ENCODE peak calls at places on chromosomes 11 and 22, in seven cellular contexts. J is cardiac septum, W is neural progenitor cell, E is NCI-H510A, N is H7, C is HS-27A, S is Right ventricle myocardium inferior. D is an unnamed sample.
A peak's percentile ranks its signal among the peaks of the same experiment; 100 is the strongest.

GRCh38 chr22:21922370-21923162 is 30.1 kb downstream of the PPM1F start:
- DNase-seq in J (no peak), E (no peak), W (no peak), S (no peak), N (peak; percentile 53), C (no peak), D (no peak)

GRCh38 chr11:28529540-28530410 is 421.6 kb downstream of the METTL15 start:
- DNase-seq in N (peak; percentile 45), C (peak; percentile 62), J (no peak), W (peak; percentile 62), S (no peak), E (no peak), D (peak; percentile 35)

GRCh38 chr11:80297808-80298460 is 857.1 kb upstream of the TENM4 start:
- DNase-seq in J (no peak), C (peak; percentile 49), W (no peak), E (no peak), N (no peak), S (no peak), D (peak; percentile 72)

GRCh38 chr22:50684986-50685385 is 12.4 kb downstream of the SHANK3 start:
- DNase-seq in W (peak; percentile 1), E (no peak), C (no peak), N (no peak), S (peak; percentile 57), J (peak; percentile 39), D (no peak)

GRCh38 chr11:2173150-2173693 is 1.6 kb upstream of the TH start:
- DNase-seq in N (peak; percentile 92), W (peak; percentile 62), J (no peak), S (no peak), E (no peak), C (no peak), D (no peak)

GRCh38 chr11:24091594-24091993 is 405.3 kb upstream of the LUZP2 start:
- DNase-seq in J (no peak), C (no peak), S (no peak), N (no peak), E (no peak), W (no peak), D (no peak)

GRCh38 chr22:38239101-38239761 is 33.6 kb downstream of the TMEM184B start:
- DNase-seq in S (no peak), N (no peak), C (peak; percentile 96), W (no peak), J (no peak), E (no peak), D (peak; percentile 96)

GRCh38 chr11:102115557-102115956 is 5.3 kb downstream of the YAP1 start:
- DNase-seq in J (no peak), W (peak; percentile 78), E (no peak), C (no peak), S (no peak), N (peak; percentile 45), D (no peak)

GRCh38 chr22:44646141-44646540 is 55.9 kb upstream of the PRR5 start:
- DNase-seq in J (peak; percentile 53), N (no peak), S (no peak), E (no peak), W (no peak), C (no peak), D (no peak)

GRCh38 chr11:1199689-1200610 is 22.9 kb upstream of the MUC5B start:
- DNase-seq in E (no peak), J (peak; percentile 65), N (peak; percentile 59), C (no peak), S (peak; percentile 66), W (no peak), D (no peak)

GRCh38 chr22:47310601-47311000 is 548.2 kb downstream of the TBC1D22A start:
- DNase-seq in N (no peak), S (no peak), W (no peak), E (no peak), J (no peak), C (no peak), D (no peak)

GRCh38 chr22:43540570-43540969 is 128.8 kb downstream of the MPPED1 start:
- DNase-seq in C (no peak), W (no peak), E (no peak), N (no peak), S (no peak), J (no peak), D (no peak)

GRCh38 chr22:24595228-24595627 is 2.4 kb upstream of the LRRC75B start:
- DNase-seq in N (no peak), W (no peak), J (peak; percentile 43), S (no peak), C (no peak), E (no peak), D (no peak)

GRCh38 chr11:496834-497564 is 10.0 kb downstream of the RNH1 start:
- DNase-seq in N (peak; percentile 65), W (no peak), E (no peak), J (no peak), S (peak; percentile 55), C (no peak), D (no peak)

GRCh38 chr11:61055776-61056175 is 46.5 kb upstream of the CD5 start:
- DNase-seq in N (no peak), W (no peak), J (no peak), E (no peak), C (no peak), S (no peak), D (no peak)

GRCh38 chr11:117906710-117907109 is 22.5 kb downstream of the TMPRSS13 start:
- DNase-seq in E (no peak), S (no peak), J (no peak), W (no peak), C (no peak), N (no peak), D (no peak)

GRCh38 chr11:67048515-67048914 is 8.1 kb upstream of the RHOD start:
- DNase-seq in J (no peak), C (no peak), S (no peak), N (no peak), W (no peak), E (no peak), D (no peak)

GRCh38 chr11:92136792-92137191 is 87.8 kb upstream of the FAT3 start:
- DNase-seq in W (peak; percentile 40), J (no peak), C (no peak), N (no peak), S (no peak), E (peak; percentile 15), D (no peak)

GRCh38 chr11:26806209-26806608 is 84.3 kb upstream of the SLC5A12 start:
- DNase-seq in C (no peak), E (no peak), N (no peak), W (no peak), J (no peak), S (no peak), D (peak; percentile 53)